ENCODE peak calls at places on chromosomes 16 and 17, in four cellular contexts. Y is neural progenitor cell, D is A549, I is epithelial cell of esophagus. M is an unnamed sample.

GRCh38 chr17:2634361-2634960 is 41.0 kb downstream of the PAFAH1B1 start:
- DNase-seq in Y (no peak), D (peak; percentile 68), I (peak; percentile 94), M (no peak)

GRCh38 chr17:67044940-67045339 is 586 bp downstream of the CACNG1 start:
- DNase-seq in Y (no peak), D (no peak), I (no peak), M (no peak)

GRCh38 chr17:67712375-67712774 is 5.4 kb upstream of the NOL11 start:
- DNase-seq in Y (no peak), D (no peak), I (no peak), M (no peak)

GRCh38 chr17:66426397-66427033 is 124.1 kb downstream of the PRKCA start:
- DNase-seq in Y (no peak), D (no peak), I (peak; percentile 27), M (no peak)

GRCh38 chr17:59785091-59785799 is 77.8 kb downstream of the VMP1 start:
- DNase-seq in Y (no peak), D (no peak), I (peak; percentile 22), M (no peak)

GRCh38 chr17:34291721-34292348 is 6.3 kb downstream of the CCL11 start:
- DNase-seq in Y (no peak), D (no peak), I (peak; percentile 35), M (no peak)

GRCh38 chr16:22192261-22193133 is 13.6 kb upstream of the EEF2K start:
- DNase-seq in Y (peak; percentile 50), D (no peak), I (peak; percentile 53), M (peak; percentile 82)

GRCh38 chr16:82580293-82580900 is 46.4 kb upstream of the CDH13 start:
- DNase-seq in Y (peak; percentile 46), D (peak; percentile 8), I (peak; percentile 49), M (no peak)

GRCh38 chr16:85054948-85055502 is 27.4 kb downstream of the KIAA0513 start:
- DNase-seq in Y (no peak), D (no peak), I (no peak), M (peak; percentile 2)

GRCh38 chr17:2181206-2181983 is 122.2 kb downstream of the SMG6 start:
- DNase-seq in Y (peak; percentile 38), D (no peak), I (no peak), M (peak; percentile 93)

GRCh38 chr17:44235583-44235936 is 16.1 kb upstream of the UBTF start:
- DNase-seq in Y (no peak), D (no peak), I (peak; percentile 98), M (no peak)

GRCh38 chr17:39209317-39210092 is 9.4 kb downstream of the RPL19 start:
- DNase-seq in Y (peak; percentile 57), D (no peak), I (peak; percentile 57), M (no peak)

GRCh38 chr16:72191551-72191950 is 19.6 kb upstream of the PMFBP1 start:
- DNase-seq in Y (no peak), D (no peak), I (no peak), M (no peak)

GRCh38 chr17:57803026-57803425 is 46.8 kb downstream of the MRPS23 start:
- DNase-seq in Y (peak; percentile 70), D (no peak), I (no peak), M (no peak)

GRCh38 chr16:53123753-53124152 is 69.0 kb downstream of the CHD9 start:
- DNase-seq in Y (no peak), D (no peak), I (no peak), M (no peak)

GRCh38 chr16:57462978-57463362 is 491 bp downstream of the POLR2C start:
- DNase-seq in Y (peak; percentile 43), D (no peak), I (no peak), M (no peak)

GRCh38 chr17:49848019-49848473 is at the start of gene TAC4:
- DNase-seq in Y (peak; percentile 42), D (no peak), I (no peak), M (no peak)

GRCh38 chr16:89720520-89720858 is 209 bp downstream of the VPS9D1 start:
- DNase-seq in Y (peak; percentile 81), D (no peak), I (no peak), M (no peak)

GRCh38 chr16:1708083-1708767 is 2.2 kb downstream of the MAPK8IP3 start:
- DNase-seq in Y (no peak), D (no peak), I (no peak), M (no peak)

GRCh38 chr17:19248923-19249574 is 11.9 kb downstream of the EPN2 start:
- DNase-seq in Y (no peak), D (no peak), I (peak; percentile 64), M (peak; percentile 47)

DNA sequence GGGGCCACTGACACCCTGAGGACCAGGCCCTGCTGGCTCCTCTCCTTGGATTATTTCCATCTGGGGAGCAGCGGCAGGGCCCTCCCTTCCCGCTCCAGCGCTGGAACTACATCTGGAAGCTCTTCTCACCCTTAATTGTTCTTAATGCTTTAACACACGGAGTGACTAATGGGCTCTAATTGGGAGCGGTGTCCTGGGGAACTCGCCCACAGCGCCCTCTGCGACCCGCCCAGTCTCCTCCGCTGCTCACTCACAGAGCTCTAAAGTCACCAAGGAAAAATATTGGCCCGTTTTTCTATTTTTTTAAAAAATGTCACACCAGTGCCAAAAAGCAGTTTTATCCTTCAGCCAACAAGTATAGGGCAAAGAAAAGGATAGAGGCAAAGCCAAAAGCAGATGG is 134.8 kb downstream of the RBFOX3 start:
- DNase-seq in Y (peak; percentile 39), D (no peak), I (no peak), M (no peak)
- TF ChIP-seq CTCF in Y (peak; percentile 21), D (no peak), I (no peak), M (no peak)

GRCh38 chr17:17565471-17566365 is 25.8 kb downstream of the PEMT start:
- DNase-seq in Y (no peak), D (no peak), I (no peak), M (no peak)
- TF ChIP-seq CTCF in Y (no peak), D (no peak), I (no peak), M (no peak)

GRCh38 chr17:27601975-27602302 is 29.0 kb upstream of the LGALS9 start:
- DNase-seq in Y (no peak), D (no peak), I (no peak), M (no peak)
- TF ChIP-seq CTCF in Y (no peak), D (no peak), I (no peak), M (no peak)

GRCh38 chr16:54176376-54176901 is 110.1 kb downstream of the IRX3 start:
- DNase-seq in Y (peak; percentile 13), D (no peak), I (no peak), M (no peak)
- TF ChIP-seq CTCF in Y (no peak), D (no peak), I (no peak), M (no peak)

GRCh38 chr17:27665549-27665948 is 34.6 kb downstream of the LGALS9 start:
- DNase-seq in Y (no peak), D (no peak), I (no peak), M (no peak)

GRCh38 chr17:27669136-27669535 is 38.1 kb downstream of the LGALS9 start:
- DNase-seq in Y (no peak), D (no peak), I (no peak), M (no peak)

GRCh38 chr17:27668488-27668823 is 37.5 kb downstream of the LGALS9 start:
- DNase-seq in Y (no peak), D (no peak), I (no peak), M (no peak)

GRCh38 chr17:27667656-27668487 is 36.9 kb downstream of the LGALS9 start:
- DNase-seq in Y (no peak), D (no peak), I (no peak), M (no peak)

DNA sequence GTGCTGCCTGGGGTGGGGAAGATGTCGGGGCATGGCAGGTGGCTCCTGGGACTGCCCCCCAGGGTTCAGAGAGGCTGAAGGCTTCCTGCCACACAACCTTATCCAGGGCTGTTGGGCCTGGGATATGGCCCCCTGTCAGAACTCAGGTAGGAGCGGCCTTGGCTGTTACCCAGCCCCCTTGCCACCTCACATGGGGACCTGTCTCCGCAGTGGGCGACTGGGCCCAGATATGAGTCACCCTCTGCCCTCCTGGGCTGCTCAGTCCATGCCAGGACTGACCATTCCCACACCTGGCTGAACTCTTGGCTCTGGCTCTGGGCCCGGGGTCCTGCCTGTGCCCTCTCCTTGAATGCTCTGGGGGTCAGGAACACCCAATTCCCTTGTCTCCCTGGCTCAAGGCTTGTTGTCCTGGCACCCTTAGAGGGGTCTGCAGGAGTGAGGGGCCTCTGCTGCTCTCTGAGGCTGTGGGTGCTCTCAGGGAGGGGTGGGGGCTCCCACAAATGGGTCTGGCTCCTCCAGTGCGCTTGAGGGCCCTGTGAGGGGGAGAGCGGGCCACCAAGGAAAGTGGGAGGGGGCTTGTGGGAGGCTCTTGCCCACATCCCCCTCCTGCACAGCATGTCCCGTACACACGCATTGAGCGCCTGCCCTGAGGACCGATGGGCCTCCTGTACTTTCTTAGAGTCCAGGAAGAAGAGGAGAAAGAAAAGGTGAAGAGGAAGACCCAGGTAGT is 36.0 kb downstream of the LGALS9 start:
- DNase-seq in Y (no peak), D (no peak), I (no peak), M (no peak)
- TF ChIP-seq CTCF in Y (no peak), D (no peak), I (no peak), M (no peak)

DNA sequence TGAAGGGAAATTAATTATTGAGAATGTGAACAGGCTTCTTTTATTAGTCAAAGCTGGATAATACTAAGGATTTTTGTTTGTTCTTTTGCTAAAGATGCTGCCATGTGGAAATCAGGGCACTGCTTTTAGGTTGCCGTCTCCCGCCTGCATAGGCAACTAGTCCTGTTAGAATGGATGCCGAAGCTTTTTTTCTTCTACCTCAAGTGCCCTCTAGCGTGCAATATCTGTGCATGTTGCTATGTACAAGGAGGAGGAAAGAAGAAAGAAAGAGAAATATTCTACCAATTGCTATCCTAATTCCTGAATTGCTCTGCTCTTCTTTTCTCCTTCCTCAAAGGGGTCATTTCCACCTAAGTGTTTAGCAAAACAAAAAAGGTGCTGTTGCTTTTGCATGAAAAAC is 5.2 kb upstream of the CDH8 start:
- DNase-seq in Y (peak; percentile 84), D (peak; percentile 5), I (peak; percentile 61), M (no peak)
- TF ChIP-seq CTCF in Y (peak; percentile 77), D (peak; percentile 51), I (peak; percentile 70), M (no peak)

DNA sequence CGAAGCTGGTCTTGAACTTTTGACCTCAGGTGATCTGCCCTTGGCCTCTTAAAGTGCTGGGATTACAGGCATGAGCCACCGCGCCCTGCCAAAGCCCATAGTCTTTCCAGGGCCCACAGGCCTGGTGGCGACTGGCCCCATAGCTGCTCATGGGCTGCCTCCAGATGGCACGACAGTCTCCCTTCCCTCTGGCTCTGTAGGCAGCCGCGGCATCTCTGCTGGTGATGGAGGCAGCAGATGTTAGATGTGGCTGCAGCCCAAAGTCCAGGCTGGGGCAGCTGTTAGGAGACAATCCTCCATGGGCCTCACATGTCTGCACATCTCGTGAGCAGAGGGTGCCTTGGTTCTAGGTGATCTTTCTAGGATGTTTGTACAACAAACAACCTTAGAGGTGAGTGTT is 69.7 kb upstream of the DNAJA2 start:
- DNase-seq in Y (no peak), D (no peak), I (no peak), M (no peak)
- TF ChIP-seq CTCF in Y (no peak), D (no peak), I (no peak), M (no peak)

GRCh38 chr17:62599964-62600657 is 27.4 kb upstream of the MRC2 start:
- DNase-seq in Y (no peak), D (no peak), I (no peak), M (no peak)

GRCh38 chr17:62600805-62601204 is 26.7 kb upstream of the MRC2 start:
- DNase-seq in Y (no peak), D (no peak), I (no peak), M (no peak)

GRCh38 chr17:62605588-62605987 is 21.9 kb upstream of the MRC2 start:
- DNase-seq in Y (no peak), D (no peak), I (no peak), M (no peak)

GRCh38 chr17:62597920-62598319 is 29.6 kb upstream of the MRC2 start:
- DNase-seq in Y (no peak), D (no peak), I (peak; percentile 29), M (peak; percentile 76)

GRCh38 chr17:62601438-62601837 is 26.0 kb upstream of the MRC2 start:
- DNase-seq in Y (no peak), D (no peak), I (no peak), M (peak; percentile 10)
- TF ChIP-seq CTCF in Y (no peak), D (no peak), I (no peak), M (peak; percentile 69)